ENCODE peak calls at places on chromosomes 3 and 15, in ten cellular contexts. R, X, U, L, P, Z, B, S, M and H are unnamed samples.

GRCh38 chr15:67999320-68000100 is 54.6 kb upstream of the PIAS1 start:
- DNase-seq in R (no peak), X (no peak), U (no peak), L (no peak), P (no peak), Z (no peak), B (no peak), S (no peak), M (no peak), H (no peak)

GRCh38 chr3:161104561-161105551 is at the start of gene B3GALNT1:
- DNase-seq in R (peak), X (no peak), U (no peak), L (peak), P (peak), Z (peak), B (peak), S (peak), M (peak), H (peak)

GRCh38 chr3:190848891-190849290 is 13.6 kb downstream of the GMNC start:
- DNase-seq in R (no peak), X (no peak), U (no peak), L (no peak), P (no peak), Z (no peak), B (no peak), S (no peak), M (no peak), H (no peak)

GRCh38 chr3:107431048-107431297 is 53.7 kb downstream of the CCDC54 start:
- DNase-seq in R (no peak), X (no peak), U (no peak), L (peak), P (no peak), Z (no peak), B (no peak), S (no peak), M (no peak), H (peak)

GRCh38 chr15:88985547-88986393 is 72.6 kb upstream of the MFGE8 start:
- DNase-seq in R (no peak), X (no peak), U (no peak), L (peak), P (no peak), Z (peak), B (peak), S (no peak), M (no peak), H (peak)

GRCh38 chr3:106068795-106069194 is 200.0 kb upstream of the CBLB start:
- DNase-seq in R (peak), X (no peak), U (no peak), L (no peak), P (no peak), Z (no peak), B (no peak), S (no peak), M (no peak), H (no peak)

GRCh38 chr3:5330152-5330810 is 142.8 kb downstream of the EDEM1 start:
- DNase-seq in R (no peak), X (peak), U (peak), L (no peak), P (no peak), Z (no peak), B (peak), S (no peak), M (peak), H (no peak)

GRCh38 chr3:114376091-114376490 is 82.3 kb downstream of the TIGIT start:
- DNase-seq in R (peak), X (no peak), U (no peak), L (no peak), P (no peak), Z (no peak), B (no peak), S (no peak), M (no peak), H (no peak)

GRCh38 chr3:129278970-129279906 is 568 bp downstream of the HMCES start:
- DNase-seq in R (peak), X (peak), U (peak), L (peak), P (peak), Z (peak), B (peak), S (peak), M (no peak), H (peak)

GRCh38 chr3:140771030-140771677 is 93.3 kb downstream of the TRIM42 start:
- DNase-seq in R (no peak), X (no peak), U (no peak), L (no peak), P (no peak), Z (no peak), B (no peak), S (no peak), M (no peak), H (no peak)

GRCh38 chr3:20039765-20040475 is at the start of gene KAT2B:
- DNase-seq in R (peak), X (no peak), U (peak), L (peak), P (peak), Z (peak), B (peak), S (peak), M (no peak), H (peak)

GRCh38 chr15:28984421-28985375 is 98.9 kb downstream of the APBA2 start:
- DNase-seq in R (peak), X (no peak), U (peak), L (no peak), P (peak), Z (no peak), B (peak), S (no peak), M (peak), H (peak)

GRCh38 chr15:43190178-43190577 is 5.0 kb downstream of the CCNDBP1 start:
- DNase-seq in R (peak), X (no peak), U (no peak), L (no peak), P (no peak), Z (no peak), B (no peak), S (peak), M (no peak), H (no peak)

GRCh38 chr3:109685084-109686079 is 348.0 kb upstream of the DPPA4 start:
- DNase-seq in R (peak), X (peak), U (no peak), L (no peak), P (no peak), Z (no peak), B (peak), S (peak), M (peak), H (no peak)

DNA sequence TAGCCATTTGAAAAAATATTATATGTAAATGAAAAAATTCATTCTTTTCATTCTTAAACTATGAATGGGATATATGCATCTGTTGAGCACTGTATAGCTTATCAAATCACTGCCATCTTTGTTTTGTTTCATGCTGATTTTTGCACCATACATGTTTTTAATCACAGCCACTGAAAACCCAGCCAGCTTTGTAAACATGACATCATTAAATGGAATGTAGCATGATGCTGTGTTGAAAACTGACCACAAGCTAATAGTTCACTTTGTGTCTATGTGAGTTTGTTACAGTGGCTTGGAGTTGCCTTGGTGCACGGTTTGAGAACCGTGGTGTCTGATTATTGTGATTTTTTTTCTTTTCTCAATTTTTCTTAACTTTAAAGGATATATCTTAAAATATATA is 75.7 kb downstream of the GMPS start:
- DNase-seq in R (peak), X (no peak), U (peak), L (no peak), P (no peak), Z (no peak), B (peak), S (no peak), M (peak), H (no peak)
- H3K27ac ChIP-seq in R (no peak), X (no peak), U (no peak), L (no peak), P (no peak), Z (no peak), B (no peak), S (no peak), M (peak), H (no peak)

DNA sequence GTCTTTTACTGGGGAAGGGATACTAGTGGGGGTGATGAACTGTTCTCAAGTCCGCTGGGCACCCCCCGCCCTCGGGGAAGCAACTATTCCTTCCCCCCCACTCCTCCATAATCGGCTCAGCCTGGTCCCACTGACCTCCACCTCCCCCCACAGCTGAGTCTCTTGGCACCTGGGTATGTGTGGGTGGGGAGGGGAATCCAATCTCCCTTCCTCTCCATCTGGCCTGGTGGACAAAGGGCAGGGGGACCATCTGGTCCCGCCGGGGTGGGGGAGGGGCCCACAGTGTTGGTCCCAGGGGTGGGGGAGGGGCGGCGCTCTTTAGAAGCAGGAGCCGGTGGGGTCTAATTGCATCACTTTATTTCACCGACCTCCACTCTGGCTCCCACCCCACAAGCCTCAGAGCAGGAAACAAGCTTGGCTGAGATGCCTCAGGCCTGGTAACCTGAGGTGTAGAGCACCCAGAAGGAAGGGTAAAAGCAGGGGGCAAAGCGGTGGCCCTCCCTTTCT is 974 bp upstream of the PCBP4 start:
- DNase-seq in R (peak), X (no peak), U (peak), L (peak), P (peak), Z (peak), B (peak), S (no peak), M (no peak), H (peak)
- H3K27ac ChIP-seq in R (peak), X (peak), U (peak), L (peak), P (peak), Z (no peak), B (peak), S (peak), M (peak), H (peak)

GRCh38 chr3:56856686-56857577 is 55.2 kb upstream of the ARHGEF3 start:
- DNase-seq in R (no peak), X (no peak), U (no peak), L (no peak), P (no peak), Z (no peak), B (no peak), S (no peak), M (no peak), H (no peak)

GRCh38 chr3:56854856-56855620 is 53.3 kb upstream of the ARHGEF3 start:
- DNase-seq in R (no peak), X (no peak), U (no peak), L (no peak), P (no peak), Z (no peak), B (no peak), S (no peak), M (no peak), H (no peak)

GRCh38 chr3:56849698-56850097 is 47.9 kb upstream of the ARHGEF3 start:
- DNase-seq in R (no peak), X (no peak), U (no peak), L (no peak), P (no peak), Z (no peak), B (no peak), S (no peak), M (no peak), H (no peak)

GRCh38 chr3:56855856-56856538 is 54.2 kb upstream of the ARHGEF3 start:
- DNase-seq in R (peak), X (no peak), U (peak), L (peak), P (peak), Z (peak), B (peak), S (peak), M (no peak), H (peak)

DNA sequence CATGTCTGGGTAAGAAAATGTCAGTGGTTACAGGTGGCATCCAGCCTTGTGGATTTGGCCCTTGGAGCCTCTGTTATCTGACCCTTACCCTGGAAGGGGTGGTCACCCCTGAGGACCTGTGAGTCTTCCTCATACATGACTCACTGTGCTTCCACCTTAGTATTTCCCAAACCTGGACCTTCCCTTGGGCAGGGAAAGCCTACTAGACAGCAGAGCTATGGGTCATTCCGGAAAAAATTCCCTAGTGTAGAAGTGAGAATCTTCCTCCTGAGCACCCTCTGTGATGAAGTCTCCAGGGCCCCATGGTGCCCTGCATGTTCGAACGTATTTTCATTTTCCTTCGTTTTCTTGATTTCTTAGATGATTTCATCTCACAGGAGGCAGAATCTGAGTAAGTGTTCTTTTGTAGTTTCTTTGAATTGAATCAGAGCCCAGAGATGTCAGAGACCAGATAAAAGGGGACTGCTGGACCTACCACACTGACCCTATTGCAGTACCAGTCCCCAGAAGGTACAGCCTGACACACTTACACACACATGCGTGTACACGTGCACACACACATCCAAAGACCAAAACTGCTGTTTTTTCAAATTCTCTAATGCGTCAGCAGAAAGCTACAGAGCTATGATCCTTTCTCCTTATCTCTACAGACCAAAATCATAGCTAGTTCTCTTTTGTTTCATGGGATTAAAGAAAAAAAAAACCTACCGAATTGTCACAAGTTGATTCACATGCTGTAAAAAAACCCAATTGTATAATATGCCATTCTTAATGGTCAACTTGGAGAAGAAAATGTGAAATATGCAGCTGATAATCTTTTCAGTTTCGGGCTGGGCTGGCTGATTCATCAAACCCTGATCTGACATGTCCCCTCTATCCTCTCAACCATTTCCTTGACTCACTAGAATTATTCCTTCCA is 50.5 kb upstream of the ARHGEF3 start:
- DNase-seq in R (peak), X (no peak), U (no peak), L (no peak), P (no peak), Z (no peak), B (no peak), S (no peak), M (no peak), H (no peak)
- H3K27ac ChIP-seq in R (no peak), X (no peak), U (no peak), L (no peak), P (no peak), Z (no peak), B (peak), S (no peak), M (no peak), H (no peak)

GRCh38 chr3:113165841-113166240 is 45.5 kb upstream of the BOC start:
- DNase-seq in R (peak), X (no peak), U (no peak), L (no peak), P (no peak), Z (no peak), B (no peak), S (no peak), M (no peak), H (no peak)
- H3K27ac ChIP-seq in R (peak), X (no peak), U (no peak), L (no peak), P (no peak), Z (no peak), B (peak), S (no peak), M (no peak), H (no peak)

GRCh38 chr3:42694366-42694765 is 8.2 kb downstream of the HHATL start:
- DNase-seq in R (no peak), X (no peak), U (no peak), L (no peak), P (no peak), Z (no peak), B (no peak), S (no peak), M (no peak), H (no peak)
- H3K27ac ChIP-seq in R (no peak), X (no peak), U (no peak), L (no peak), P (no peak), Z (no peak), B (no peak), S (no peak), M (no peak), H (no peak)

GRCh38 chr15:52280326-52281084 is 15.1 kb downstream of the MYO5C start:
- DNase-seq in R (no peak), X (no peak), U (peak), L (no peak), P (no peak), Z (no peak), B (no peak), S (no peak), M (no peak), H (peak)
- H3K27ac ChIP-seq in R (peak), X (no peak), U (peak), L (peak), P (no peak), Z (no peak), B (no peak), S (no peak), M (no peak), H (no peak)

GRCh38 chr15:48332642-48333034 is 1.4 kb downstream of the DUT start:
- DNase-seq in R (no peak), X (no peak), U (no peak), L (peak), P (no peak), Z (no peak), B (no peak), S (no peak), M (no peak), H (no peak)
- H3K27ac ChIP-seq in R (no peak), X (peak), U (peak), L (peak), P (no peak), Z (no peak), B (no peak), S (no peak), M (no peak), H (no peak)